ENCODE peak calls at places on chromosome 17, in eight cellular contexts. X is mesothelial cell of epicardium; D is foreskin fibroblast; Z is Panc1; K is SW 1271; C is stimulated activated CD4-positive, alpha-beta T cell treated with anti-CD3 and anti-CD28 coated beads, Interleukin-15, amount 100 ng/mL, for 1 hour; N is thoracic aorta; V is foreskin melanocyte. W is an unnamed sample.

GRCh38 chr17:19651461-19652238 is 3.1 kb downstream of the ALDH3A2 start:
- DNase-seq in X (no peak), D (no peak), Z (no peak), K (no peak), C (no peak), N (no peak), V (no peak), W (no peak)

GRCh38 chr17:2400877-2401425 is at the start of gene MNT:
- DNase-seq in X (peak; percentile 93), D (peak; percentile 98), Z (no peak), K (peak; percentile 86), C (peak; percentile 91), N (peak; percentile 76), V (peak; percentile 91), W (peak; percentile 90)

GRCh38 chr17:32664936-32665583 is 178.3 kb downstream of the CDK5R1 start:
- DNase-seq in X (no peak), D (no peak), Z (no peak), K (no peak), C (no peak), N (no peak), V (no peak), W (no peak)

GRCh38 chr17:31313982-31314787 is at the start of gene EVI2B:
- DNase-seq in X (no peak), D (peak; percentile 71), Z (no peak), K (peak; percentile 9), C (no peak), N (no peak), V (peak; percentile 66), W (no peak)

GRCh38 chr17:50218771-50219315 is 17.4 kb upstream of the COL1A1 start:
- DNase-seq in X (no peak), D (peak; percentile 93), Z (no peak), K (no peak), C (no peak), N (no peak), V (no peak), W (no peak)

GRCh38 chr17:17694229-17695081 is 13.2 kb downstream of the RAI1 start:
- DNase-seq in X (peak; percentile 75), D (peak; percentile 84), Z (no peak), K (peak; percentile 79), C (peak; percentile 52), N (peak; percentile 36), V (peak; percentile 59), W (peak; percentile 73)

GRCh38 chr17:29032067-29032551 is 10.8 kb upstream of the PIPOX start:
- DNase-seq in X (no peak), D (no peak), Z (no peak), K (no peak), C (no peak), N (no peak), V (no peak), W (no peak)

GRCh38 chr17:49076575-49077384 is 55.8 kb upstream of the B4GALNT2 start:
- DNase-seq in X (no peak), D (peak; percentile 92), Z (peak; percentile 45), K (no peak), C (no peak), N (no peak), V (no peak), W (no peak)

GRCh38 chr17:82791532-82791931 is 39.7 kb downstream of the TBCD start:
- DNase-seq in X (no peak), D (peak; percentile 82), Z (no peak), K (no peak), C (no peak), N (no peak), V (no peak), W (no peak)

GRCh38 chr17:49210158-49211029 is at the start of the genes ABI3 and GNGT2:
- DNase-seq in X (no peak), D (peak; percentile 23), Z (no peak), K (no peak), C (peak; percentile 49), N (no peak), V (no peak), W (no peak)

GRCh38 chr17:2903193-2903974 is 107.1 kb downstream of the RAP1GAP2 start:
- DNase-seq in X (no peak), D (no peak), Z (no peak), K (no peak), C (no peak), N (no peak), V (no peak), W (no peak)

GRCh38 chr17:16433514-16433913 is 18.1 kb downstream of the TRPV2 start:
- DNase-seq in X (no peak), D (no peak), Z (no peak), K (no peak), C (no peak), N (no peak), V (no peak), W (no peak)

GRCh38 chr17:29930399-29931010 is 477 bp upstream of the SSH2 start:
- DNase-seq in X (no peak), D (no peak), Z (no peak), K (no peak), C (no peak), N (no peak), V (peak; percentile 18), W (no peak)

GRCh38 chr17:77465358-77466041 is 324.7 kb downstream of the SEC14L1 start:
- DNase-seq in X (no peak), D (peak; percentile 85), Z (no peak), K (no peak), C (peak; percentile 57), N (peak; percentile 27), V (no peak), W (no peak)

GRCh38 chr17:68955181-68955841 is at the start of gene ABCA8:
- DNase-seq in X (no peak), D (peak; percentile 76), Z (no peak), K (no peak), C (no peak), N (no peak), V (no peak), W (no peak)

GRCh38 chr17:42458497-42459255 is at the start of gene ATP6V0A1:
- DNase-seq in X (peak; percentile 87), D (peak; percentile 93), Z (no peak), K (peak; percentile 60), C (peak; percentile 85), N (peak; percentile 81), V (peak; percentile 73), W (peak; percentile 81)

GRCh38 chr17:75689441-75689873 is 22.3 kb downstream of the SAP30BP start:
- DNase-seq in X (no peak), D (no peak), Z (no peak), K (no peak), C (no peak), N (no peak), V (no peak), W (no peak)

GRCh38 chr17:19421926-19422325 is 10.9 kb downstream of the RNF112 start:
- DNase-seq in X (no peak), D (no peak), Z (no peak), K (no peak), C (no peak), N (no peak), V (no peak), W (no peak)

GRCh38 chr17:78132767-78133178 is 2.2 kb downstream of the TMC8 start:
- DNase-seq in X (no peak), D (no peak), Z (no peak), K (no peak), C (no peak), N (no peak), V (no peak), W (no peak)

GRCh38 chr17:31095239-31096105 is 695 bp downstream of the NF1 start:
- DNase-seq in X (peak; percentile 76), D (peak; percentile 61), Z (no peak), K (peak; percentile 48), C (no peak), N (peak; percentile 11), V (no peak), W (no peak)

GRCh38 chr17:81831957-81832607 is 1.0 kb downstream of the MCRIP1 start:
- DNase-seq in X (no peak), D (peak; percentile 79), Z (no peak), K (no peak), C (peak; percentile 18), N (no peak), V (no peak), W (no peak)

GRCh38 chr17:30332057-30332542 is 1.8 kb downstream of the TMIGD1 start:
- DNase-seq in X (no peak), D (peak; percentile 67), Z (no peak), K (no peak), C (peak; percentile 20), N (no peak), V (peak; percentile 59), W (no peak)

GRCh38 chr17:63440127-63440769 is 5.9 kb downstream of the CYB561 start:
- DNase-seq in X (no peak), D (no peak), Z (no peak), K (no peak), C (no peak), N (no peak), V (no peak), W (no peak)

GRCh38 chr17:82848022-82848592 is 8.3 kb upstream of the ZNF750 start:
- DNase-seq in X (no peak), D (peak; percentile 37), Z (no peak), K (no peak), C (no peak), N (no peak), V (no peak), W (no peak)

GRCh38 chr17:64507418-64507766 is 615 bp downstream of the CEP95 start:
- DNase-seq in X (no peak), D (peak; percentile 75), Z (no peak), K (peak; percentile 47), C (no peak), N (no peak), V (peak; percentile 63), W (peak; percentile 4)

GRCh38 chr17:48564200-48565023 is 13.7 kb downstream of the HOXB4 start:
- DNase-seq in X (no peak), D (peak; percentile 33), Z (no peak), K (no peak), C (no peak), N (no peak), V (no peak), W (no peak)

GRCh38 chr17:75205037-75205792 is at the start of gene NUP85:
- DNase-seq in X (peak; percentile 97), D (peak; percentile 97), Z (peak; percentile 72), K (peak; percentile 86), C (peak; percentile 90), N (peak; percentile 75), V (peak; percentile 88), W (peak; percentile 97)

GRCh38 chr17:19387921-19388521 is 1.0 kb upstream of the MFAP4 start:
- DNase-seq in X (no peak), D (peak; percentile 88), Z (no peak), K (no peak), C (no peak), N (no peak), V (no peak), W (no peak)

GRCh38 chr17:75878174-75878998 is at the start of gene TRIM47:
- DNase-seq in X (no peak), D (peak; percentile 76), Z (no peak), K (no peak), C (no peak), N (no peak), V (no peak), W (peak; percentile 21)

GRCh38 chr17:39740357-39741111 is 2.8 kb downstream of the GRB7 start:
- DNase-seq in X (peak; percentile 53), D (peak; percentile 75), Z (no peak), K (no peak), C (no peak), N (no peak), V (no peak), W (no peak)

GRCh38 chr17:231966-232807 is 50.7 kb upstream of the DOC2B start:
- DNase-seq in X (peak; percentile 34), D (no peak), Z (no peak), K (no peak), C (no peak), N (no peak), V (no peak), W (no peak)

GRCh38 chr17:58488428-58488890 is 251 bp upstream of the HSF5 start:
- DNase-seq in X (no peak), D (no peak), Z (no peak), K (no peak), C (no peak), N (no peak), V (no peak), W (no peak)

GRCh38 chr17:35079547-35079946 is 16.0 kb upstream of the RFFL start:
- DNase-seq in X (no peak), D (peak; percentile 79), Z (no peak), K (no peak), C (no peak), N (no peak), V (no peak), W (no peak)

GRCh38 chr17:79866791-79867190 is 27.6 kb upstream of the CBX4 start:
- DNase-seq in X (no peak), D (no peak), Z (no peak), K (no peak), C (no peak), N (no peak), V (no peak), W (no peak)